ENCODE peak calls at places on chromosomes 13 and 19, in five cellular contexts. One of them, this sample, is unnamed.

GRCh38 chr19:31276831-31277230 is 72.4 kb downstream of the TSHZ3 start:
- DNase-seq in activated CD4-positive, alpha-beta T cell treated with anti-CD3 and anti-CD28 coated beads, Interleukin-2, amount 50 U/mL, for 24 hours: no peak
- DNase-seq in T-helper 1 cell: no peak
- DNase-seq in stimulated activated naive CD4-positive, alpha-beta T cell treated with Interleukin-2 at 50 U/mL for 16 hours: no peak
- DNase-seq in CD8-positive, alpha-beta T cell: no peak
- DNase-seq in this sample: no peak

GRCh38 chr19:49890349-49891311 is 6.1 kb downstream of the IL4I1 start:
- DNase-seq in activated CD4-positive, alpha-beta T cell treated with anti-CD3 and anti-CD28 coated beads, Interleukin-2, amount 50 U/mL, for 24 hours: no peak
- DNase-seq in T-helper 1 cell: peak
- DNase-seq in stimulated activated naive CD4-positive, alpha-beta T cell treated with Interleukin-2 at 50 U/mL for 16 hours: peak
- DNase-seq in CD8-positive, alpha-beta T cell: peak
- DNase-seq in this sample: peak

GRCh38 chr13:106521101-106521799 is 14.2 kb downstream of the EFNB2 start:
- DNase-seq in activated CD4-positive, alpha-beta T cell treated with anti-CD3 and anti-CD28 coated beads, Interleukin-2, amount 50 U/mL, for 24 hours: no peak
- DNase-seq in T-helper 1 cell: no peak
- DNase-seq in stimulated activated naive CD4-positive, alpha-beta T cell treated with Interleukin-2 at 50 U/mL for 16 hours: no peak
- DNase-seq in CD8-positive, alpha-beta T cell: no peak
- DNase-seq in this sample: no peak

GRCh38 chr19:48635263-48635965 is 1.8 kb downstream of the DBP start:
- DNase-seq in activated CD4-positive, alpha-beta T cell treated with anti-CD3 and anti-CD28 coated beads, Interleukin-2, amount 50 U/mL, for 24 hours: peak
- DNase-seq in T-helper 1 cell: peak
- DNase-seq in stimulated activated naive CD4-positive, alpha-beta T cell treated with Interleukin-2 at 50 U/mL for 16 hours: peak
- DNase-seq in CD8-positive, alpha-beta T cell: peak
- DNase-seq in this sample: peak

GRCh38 chr13:26660185-26660584 is 100.4 kb downstream of the GPR12 start:
- DNase-seq in activated CD4-positive, alpha-beta T cell treated with anti-CD3 and anti-CD28 coated beads, Interleukin-2, amount 50 U/mL, for 24 hours: no peak
- DNase-seq in T-helper 1 cell: no peak
- DNase-seq in stimulated activated naive CD4-positive, alpha-beta T cell treated with Interleukin-2 at 50 U/mL for 16 hours: no peak
- DNase-seq in CD8-positive, alpha-beta T cell: no peak
- DNase-seq in this sample: no peak

GRCh38 chr19:4380254-4380727 is 20.1 kb downstream of the SH3GL1 start:
- DNase-seq in activated CD4-positive, alpha-beta T cell treated with anti-CD3 and anti-CD28 coated beads, Interleukin-2, amount 50 U/mL, for 24 hours: no peak
- DNase-seq in T-helper 1 cell: peak
- DNase-seq in stimulated activated naive CD4-positive, alpha-beta T cell treated with Interleukin-2 at 50 U/mL for 16 hours: peak
- DNase-seq in CD8-positive, alpha-beta T cell: peak
- DNase-seq in this sample: peak

GRCh38 chr13:111006508-111007031 is 91.7 kb upstream of the ANKRD10 start:
- DNase-seq in activated CD4-positive, alpha-beta T cell treated with anti-CD3 and anti-CD28 coated beads, Interleukin-2, amount 50 U/mL, for 24 hours: no peak
- DNase-seq in T-helper 1 cell: no peak
- DNase-seq in stimulated activated naive CD4-positive, alpha-beta T cell treated with Interleukin-2 at 50 U/mL for 16 hours: no peak
- DNase-seq in CD8-positive, alpha-beta T cell: no peak
- DNase-seq in this sample: no peak

GRCh38 chr13:111345682-111346081 is 25.2 kb downstream of the TEX29 start:
- DNase-seq in activated CD4-positive, alpha-beta T cell treated with anti-CD3 and anti-CD28 coated beads, Interleukin-2, amount 50 U/mL, for 24 hours: no peak
- DNase-seq in T-helper 1 cell: no peak
- DNase-seq in stimulated activated naive CD4-positive, alpha-beta T cell treated with Interleukin-2 at 50 U/mL for 16 hours: no peak
- DNase-seq in CD8-positive, alpha-beta T cell: no peak
- DNase-seq in this sample: no peak

GRCh38 chr19:1373534-1374249 is 10.0 kb upstream of the NDUFS7 start:
- DNase-seq in activated CD4-positive, alpha-beta T cell treated with anti-CD3 and anti-CD28 coated beads, Interleukin-2, amount 50 U/mL, for 24 hours: no peak
- DNase-seq in T-helper 1 cell: no peak
- DNase-seq in stimulated activated naive CD4-positive, alpha-beta T cell treated with Interleukin-2 at 50 U/mL for 16 hours: no peak
- DNase-seq in CD8-positive, alpha-beta T cell: no peak
- DNase-seq in this sample: no peak

GRCh38 chr19:362154-362553 is 17.6 kb upstream of the MIER2 start:
- DNase-seq in activated CD4-positive, alpha-beta T cell treated with anti-CD3 and anti-CD28 coated beads, Interleukin-2, amount 50 U/mL, for 24 hours: no peak
- DNase-seq in T-helper 1 cell: no peak
- DNase-seq in stimulated activated naive CD4-positive, alpha-beta T cell treated with Interleukin-2 at 50 U/mL for 16 hours: no peak
- DNase-seq in CD8-positive, alpha-beta T cell: no peak
- DNase-seq in this sample: no peak

This sample was measured in effector memory CD4-positive, alpha-beta T cell.